ENCODE peak calls at places on chromosome 21, in eight cellular contexts. A is stimulated activated CD8-positive, alpha-beta memory T cell treated with anti-CD3 and anti-CD28 coated beads, Interleukin-4, amount 100 ng/mL, for 24 hours; O is GM04504; E is left lung; J is anterior cingulate cortex; W is SK-N-SH; F is NCI-H1436; L is activated T-cell treated with anti-CD3 and anti-CD28 coated beads, Interleukin-2, amount 50 U/mL, for 72 hours. M is an unnamed sample.
A peak's percentile ranks its signal among the peaks of the same experiment; 100 is the strongest.

GRCh38 chr21:35011681-35012080 is 37.4 kb downstream of the RUNX1 start:
- DNase-seq in F (no peak), A (no peak), E (no peak), L (no peak), W (no peak), O (no peak), J (no peak), M (no peak)

GRCh38 chr21:45602106-45602505 is 41.4 kb upstream of the PCBP3 start:
- DNase-seq in W (no peak), A (no peak), O (no peak), L (no peak), E (no peak), J (no peak), F (no peak), M (no peak)

GRCh38 chr21:37636152-37636860 is 269.7 kb downstream of the DYRK1A start:
- DNase-seq in E (no peak), A (no peak), L (no peak), F (no peak), W (no peak), O (peak; percentile 58), J (no peak), M (no peak)

GRCh38 chr21:33357177-33357576 is 32.4 kb downstream of the IFNAR1 start:
- DNase-seq in W (no peak), E (no peak), A (no peak), L (no peak), F (no peak), O (no peak), J (no peak), M (no peak)

GRCh38 chr21:44303490-44303981 is 3.7 kb downstream of the PFKL start:
- DNase-seq in F (no peak), J (no peak), L (no peak), E (no peak), O (no peak), W (no peak), A (no peak), M (peak; percentile 13)

GRCh38 chr21:40165671-40166070 is 298.4 kb downstream of the PCP4 start:
- DNase-seq in W (no peak), E (no peak), A (no peak), L (no peak), J (no peak), O (no peak), F (no peak), M (no peak)

GRCh38 chr21:44568667-44569556 is 4.6 kb upstream of the KRTAP10-4 start:
- DNase-seq in E (no peak), A (no peak), O (no peak), L (no peak), F (no peak), W (no peak), J (no peak), M (no peak)

GRCh38 chr21:33761104-33762036 is 119.1 kb downstream of the ITSN1 start:
- DNase-seq in F (no peak), E (no peak), J (no peak), L (no peak), O (peak; percentile 85), A (no peak), W (no peak), M (no peak)

GRCh38 chr21:15894596-15894995 is 164.8 kb downstream of the USP25 start:
- DNase-seq in W (peak; percentile 9), E (no peak), L (no peak), J (no peak), A (no peak), O (peak; percentile 7), F (no peak), M (no peak)

GRCh38 chr21:46096997-46097825 is 701 bp upstream of the COL6A2 start:
- DNase-seq in E (no peak), W (no peak), A (no peak), O (no peak), J (no peak), L (no peak), F (no peak), M (no peak)

GRCh38 chr21:46092811-46093667 is 4.9 kb upstream of the COL6A2 start:
- DNase-seq in L (no peak), O (no peak), F (no peak), E (no peak), W (no peak), J (no peak), A (no peak), M (no peak)

GRCh38 chr21:41778974-41779600 is 12.2 kb upstream of the RIPK4 start:
- DNase-seq in F (no peak), A (no peak), O (no peak), J (no peak), W (no peak), L (no peak), E (no peak), M (peak; percentile 16)

GRCh38 chr21:24716306-24716918 is 890.9 kb downstream of the MRPL39 start:
- DNase-seq in F (no peak), L (no peak), E (no peak), A (no peak), J (no peak), W (no peak), O (no peak), M (no peak)

GRCh38 chr21:45372732-45373355 is 32.1 kb upstream of the COL18A1 start:
- DNase-seq in W (no peak), O (no peak), A (no peak), J (no peak), F (no peak), L (no peak), E (no peak), M (no peak)

M was measured in NCI-H526.